ENCODE peak calls at places on chromosomes 7 and 10, in eight cellular contexts. One of them, this sample, is unnamed.

GRCh38 chr7:33044986-33045385 is 17.6 kb downstream of the NT5C3A start:
- DNase-seq in endothelial cell: no peak
- DNase-seq in PC-9: no peak
- DNase-seq in breast epithelium: no peak
- DNase-seq in activated T-helper 1 cell treated with Interleukin-2 at 50 U/mL for 16 hours: no peak
- DNase-seq in stimulated activated CD4-positive, alpha-beta T cell treated with anti-CD3 and anti-CD28 coated beads, Interleukin-15, amount 100 ng/mL, for 24 hours: no peak
- DNase-seq in left ventricle myocardium inferior: no peak
- DNase-seq in mucosa of descending colon: no peak
- DNase-seq in this sample: no peak

GRCh38 chr10:106499448-106499847 is 665.1 kb downstream of the SORCS1 start:
- DNase-seq in endothelial cell: no peak
- DNase-seq in PC-9: no peak
- DNase-seq in breast epithelium: no peak
- DNase-seq in activated T-helper 1 cell treated with Interleukin-2 at 50 U/mL for 16 hours: no peak
- DNase-seq in stimulated activated CD4-positive, alpha-beta T cell treated with anti-CD3 and anti-CD28 coated beads, Interleukin-15, amount 100 ng/mL, for 24 hours: no peak
- DNase-seq in left ventricle myocardium inferior: no peak
- DNase-seq in mucosa of descending colon: no peak
- DNase-seq in this sample: no peak

GRCh38 chr10:127694580-127695193 is 42.3 kb upstream of the FOXI2 start:
- DNase-seq in endothelial cell: peak
- DNase-seq in PC-9: no peak
- DNase-seq in breast epithelium: no peak
- DNase-seq in activated T-helper 1 cell treated with Interleukin-2 at 50 U/mL for 16 hours: no peak
- DNase-seq in stimulated activated CD4-positive, alpha-beta T cell treated with anti-CD3 and anti-CD28 coated beads, Interleukin-15, amount 100 ng/mL, for 24 hours: peak
- DNase-seq in left ventricle myocardium inferior: no peak
- DNase-seq in mucosa of descending colon: peak
- DNase-seq in this sample: no peak

GRCh38 chr10:43131906-43132305 is 6.3 kb upstream of the CSGALNACT2 start:
- DNase-seq in endothelial cell: no peak
- DNase-seq in PC-9: no peak
- DNase-seq in breast epithelium: no peak
- DNase-seq in activated T-helper 1 cell treated with Interleukin-2 at 50 U/mL for 16 hours: no peak
- DNase-seq in stimulated activated CD4-positive, alpha-beta T cell treated with anti-CD3 and anti-CD28 coated beads, Interleukin-15, amount 100 ng/mL, for 24 hours: no peak
- DNase-seq in left ventricle myocardium inferior: no peak
- DNase-seq in mucosa of descending colon: peak
- DNase-seq in this sample: peak

GRCh38 chr10:67923551-67923950 is 39.1 kb downstream of the SIRT1 start:
- DNase-seq in endothelial cell: no peak
- DNase-seq in PC-9: no peak
- DNase-seq in breast epithelium: no peak
- DNase-seq in activated T-helper 1 cell treated with Interleukin-2 at 50 U/mL for 16 hours: no peak
- DNase-seq in stimulated activated CD4-positive, alpha-beta T cell treated with anti-CD3 and anti-CD28 coated beads, Interleukin-15, amount 100 ng/mL, for 24 hours: no peak
- DNase-seq in left ventricle myocardium inferior: no peak
- DNase-seq in mucosa of descending colon: no peak
- DNase-seq in this sample: no peak

GRCh38 chr10:34303022-34303421 is 512.1 kb downstream of the PARD3 start:
- DNase-seq in endothelial cell: no peak
- DNase-seq in PC-9: no peak
- DNase-seq in breast epithelium: no peak
- DNase-seq in activated T-helper 1 cell treated with Interleukin-2 at 50 U/mL for 16 hours: no peak
- DNase-seq in stimulated activated CD4-positive, alpha-beta T cell treated with anti-CD3 and anti-CD28 coated beads, Interleukin-15, amount 100 ng/mL, for 24 hours: no peak
- DNase-seq in left ventricle myocardium inferior: no peak
- DNase-seq in mucosa of descending colon: no peak
- DNase-seq in this sample: no peak

GRCh38 chr10:48623607-48624132 is 18.8 kb upstream of the ARHGAP22 start:
- DNase-seq in endothelial cell: no peak
- DNase-seq in PC-9: no peak
- DNase-seq in breast epithelium: no peak
- DNase-seq in activated T-helper 1 cell treated with Interleukin-2 at 50 U/mL for 16 hours: no peak
- DNase-seq in stimulated activated CD4-positive, alpha-beta T cell treated with anti-CD3 and anti-CD28 coated beads, Interleukin-15, amount 100 ng/mL, for 24 hours: no peak
- DNase-seq in left ventricle myocardium inferior: no peak
- DNase-seq in mucosa of descending colon: no peak
- DNase-seq in this sample: peak

GRCh38 chr7:16657656-16658279 is 11.8 kb downstream of the BZW2 start:
- DNase-seq in endothelial cell: peak
- DNase-seq in PC-9: peak
- DNase-seq in breast epithelium: no peak
- DNase-seq in activated T-helper 1 cell treated with Interleukin-2 at 50 U/mL for 16 hours: no peak
- DNase-seq in stimulated activated CD4-positive, alpha-beta T cell treated with anti-CD3 and anti-CD28 coated beads, Interleukin-15, amount 100 ng/mL, for 24 hours: no peak
- DNase-seq in left ventricle myocardium inferior: peak
- DNase-seq in mucosa of descending colon: no peak
- DNase-seq in this sample: no peak

GRCh38 chr7:97009753-97010732 is 4.7 kb downstream of the DLX6 start:
- DNase-seq in endothelial cell: no peak
- DNase-seq in PC-9: no peak
- DNase-seq in breast epithelium: no peak
- DNase-seq in activated T-helper 1 cell treated with Interleukin-2 at 50 U/mL for 16 hours: no peak
- DNase-seq in stimulated activated CD4-positive, alpha-beta T cell treated with anti-CD3 and anti-CD28 coated beads, Interleukin-15, amount 100 ng/mL, for 24 hours: no peak
- DNase-seq in left ventricle myocardium inferior: no peak
- DNase-seq in mucosa of descending colon: no peak
- DNase-seq in this sample: no peak

GRCh38 chr10:31041011-31041410 is 9.3 kb upstream of the ZNF438 start:
- DNase-seq in endothelial cell: no peak
- DNase-seq in PC-9: no peak
- DNase-seq in breast epithelium: no peak
- DNase-seq in activated T-helper 1 cell treated with Interleukin-2 at 50 U/mL for 16 hours: no peak
- DNase-seq in stimulated activated CD4-positive, alpha-beta T cell treated with anti-CD3 and anti-CD28 coated beads, Interleukin-15, amount 100 ng/mL, for 24 hours: no peak
- DNase-seq in left ventricle myocardium inferior: no peak
- DNase-seq in mucosa of descending colon: no peak
- DNase-seq in this sample: no peak

GRCh38 chr7:29482056-29482455 is 81.6 kb upstream of the PRR15 start:
- DNase-seq in endothelial cell: no peak
- DNase-seq in PC-9: no peak
- DNase-seq in breast epithelium: no peak
- DNase-seq in activated T-helper 1 cell treated with Interleukin-2 at 50 U/mL for 16 hours: no peak
- DNase-seq in stimulated activated CD4-positive, alpha-beta T cell treated with anti-CD3 and anti-CD28 coated beads, Interleukin-15, amount 100 ng/mL, for 24 hours: no peak
- DNase-seq in left ventricle myocardium inferior: no peak
- DNase-seq in mucosa of descending colon: no peak
- DNase-seq in this sample: no peak

GRCh38 chr10:77962350-77963146 is 36.0 kb upstream of the DLG5 start:
- DNase-seq in endothelial cell: no peak
- DNase-seq in PC-9: no peak
- DNase-seq in breast epithelium: no peak
- DNase-seq in activated T-helper 1 cell treated with Interleukin-2 at 50 U/mL for 16 hours: no peak
- DNase-seq in stimulated activated CD4-positive, alpha-beta T cell treated with anti-CD3 and anti-CD28 coated beads, Interleukin-15, amount 100 ng/mL, for 24 hours: no peak
- DNase-seq in left ventricle myocardium inferior: no peak
- DNase-seq in mucosa of descending colon: no peak
- DNase-seq in this sample: no peak

This sample was measured in cardiac septum.